ENCODE peak calls at places on chromosomes 13 and 19, in four cellular contexts. One of them, this sample, is unnamed.

GRCh38 chr13:110433014-110433413 is 125.9 kb downstream of the COL4A2 start:
- DNase-seq in T47D: no peak
- DNase-seq in fibroblast of pulmonary artery: no peak
- DNase-seq in astrocyte: no peak
- DNase-seq in this sample: no peak

GRCh38 chr19:13461536-13461935 is 44.7 kb downstream of the CACNA1A start:
- DNase-seq in T47D: no peak
- DNase-seq in fibroblast of pulmonary artery: no peak
- DNase-seq in astrocyte: no peak
- DNase-seq in this sample: no peak

GRCh38 chr19:58117841-58118575 is 20.0 kb upstream of the ZSCAN18 start:
- DNase-seq in T47D: no peak
- DNase-seq in fibroblast of pulmonary artery: no peak
- DNase-seq in astrocyte: no peak
- DNase-seq in this sample: no peak

GRCh38 chr19:54415208-54415900 is at the start of gene TTYH1:
- DNase-seq in T47D: no peak
- DNase-seq in fibroblast of pulmonary artery: no peak
- DNase-seq in astrocyte: no peak
- DNase-seq in this sample: no peak

GRCh38 chr13:60583196-60583908 is 186.3 kb downstream of the TDRD3 start:
- DNase-seq in T47D: no peak
- DNase-seq in fibroblast of pulmonary artery: peak
- DNase-seq in astrocyte: peak
- DNase-seq in this sample: peak

GRCh38 chr13:113949546-113949945 is 24.3 kb downstream of the C13orf46 start:
- DNase-seq in T47D: no peak
- DNase-seq in fibroblast of pulmonary artery: no peak
- DNase-seq in astrocyte: no peak
- DNase-seq in this sample: no peak

GRCh38 chr19:48918071-48918470 is 15.4 kb upstream of the DHDH start:
- DNase-seq in T47D: no peak
- DNase-seq in fibroblast of pulmonary artery: no peak
- DNase-seq in astrocyte: no peak
- DNase-seq in this sample: no peak

GRCh38 chr13:34044660-34045080 is 226.7 kb downstream of the RFC3 start:
- DNase-seq in T47D: no peak
- DNase-seq in fibroblast of pulmonary artery: peak
- DNase-seq in astrocyte: peak
- DNase-seq in this sample: peak

GRCh38 chr19:18428837-18429674 is 8.9 kb downstream of the ISYNA1 start:
- DNase-seq in T47D: no peak
- DNase-seq in fibroblast of pulmonary artery: peak
- DNase-seq in astrocyte: peak
- DNase-seq in this sample: peak

GRCh38 chr13:110485604-110486003 is 75.9 kb downstream of the RAB20 start:
- DNase-seq in T47D: no peak
- DNase-seq in fibroblast of pulmonary artery: no peak
- DNase-seq in astrocyte: peak
- DNase-seq in this sample: no peak

GRCh38 chr19:10368101-10368803 is 12.1 kb downstream of the TYK2 start:
- DNase-seq in T47D: no peak
- DNase-seq in fibroblast of pulmonary artery: no peak
- DNase-seq in astrocyte: no peak
- DNase-seq in this sample: no peak

GRCh38 chr13:109782066-109782822 is 4.1 kb downstream of the IRS2 start:
- DNase-seq in T47D: no peak
- DNase-seq in fibroblast of pulmonary artery: no peak
- DNase-seq in astrocyte: no peak
- DNase-seq in this sample: no peak

GRCh38 chr19:35344511-35345031 is 3.1 kb upstream of the FFAR1 start:
- DNase-seq in T47D: no peak
- DNase-seq in fibroblast of pulmonary artery: no peak
- DNase-seq in astrocyte: no peak
- DNase-seq in this sample: no peak

GRCh38 chr13:81929988-81930387 is 1589.1 kb upstream of the SPRY2 start:
- DNase-seq in T47D: peak
- DNase-seq in fibroblast of pulmonary artery: peak
- DNase-seq in astrocyte: no peak
- DNase-seq in this sample: no peak

GRCh38 chr13:31361673-31362072 is 161.9 kb downstream of the B3GLCT start:
- DNase-seq in T47D: no peak
- DNase-seq in fibroblast of pulmonary artery: peak
- DNase-seq in astrocyte: no peak
- DNase-seq in this sample: no peak

This sample was measured in fibroblast of the aortic adventitia.